ENCODE peak calls at places on chromosome 10, in six cellular contexts. One of them, this sample, is unnamed.

GRCh38 chr10:125035136-125035535 is 93.2 kb downstream of the ZRANB1 start:
- DNase-seq in IMR-90: peak
- DNase-seq in heart right ventricle: no peak
- DNase-seq in NB4: no peak
- DNase-seq in foreskin fibroblast: peak
- DNase-seq in A549: peak
- DNase-seq in this sample: no peak

GRCh38 chr10:114239117-114239993 is at the start of gene VWA2:
- DNase-seq in A549: peak
- DNase-seq in IMR-90: no peak
- DNase-seq in NB4: no peak
- DNase-seq in heart right ventricle: peak
- DNase-seq in foreskin fibroblast: no peak
- DNase-seq in this sample: peak

GRCh38 chr10:86368046-86368445 is 1.5 kb upstream of the GRID1 start:
- DNase-seq in IMR-90: no peak
- DNase-seq in foreskin fibroblast: no peak
- DNase-seq in heart right ventricle: no peak
- DNase-seq in A549: no peak
- DNase-seq in NB4: no peak
- DNase-seq in this sample: no peak

GRCh38 chr10:117135026-117135372 is 3.1 kb downstream of the VAX1 start:
- DNase-seq in heart right ventricle: no peak
- DNase-seq in A549: no peak
- DNase-seq in IMR-90: no peak
- DNase-seq in foreskin fibroblast: no peak
- DNase-seq in NB4: no peak
- DNase-seq in this sample: no peak

GRCh38 chr10:24965051-24965450 is 12.6 kb upstream of the PRTFDC1 start:
- DNase-seq in A549: no peak
- DNase-seq in NB4: no peak
- DNase-seq in foreskin fibroblast: no peak
- DNase-seq in IMR-90: no peak
- DNase-seq in heart right ventricle: no peak
- DNase-seq in this sample: peak

GRCh38 chr10:91198781-91199180 is 21.7 kb upstream of the PCGF5 start:
- DNase-seq in A549: no peak
- DNase-seq in heart right ventricle: no peak
- DNase-seq in IMR-90: peak
- DNase-seq in foreskin fibroblast: peak
- DNase-seq in NB4: peak
- DNase-seq in this sample: no peak

GRCh38 chr10:68559872-68560200 is 301 bp upstream of the TET1 start:
- DNase-seq in foreskin fibroblast: no peak
- DNase-seq in NB4: peak
- DNase-seq in IMR-90: no peak
- DNase-seq in A549: no peak
- DNase-seq in heart right ventricle: no peak
- DNase-seq in this sample: no peak

GRCh38 chr10:47045331-47045861 is 134.2 kb downstream of the PTPN20 start:
- DNase-seq in heart right ventricle: no peak
- DNase-seq in NB4: no peak
- DNase-seq in foreskin fibroblast: no peak
- DNase-seq in A549: no peak
- DNase-seq in IMR-90: no peak
- DNase-seq in this sample: no peak

GRCh38 chr10:77702166-77702565 is 64.6 kb upstream of the KCNMA1 start:
- DNase-seq in foreskin fibroblast: peak
- DNase-seq in heart right ventricle: no peak
- DNase-seq in A549: no peak
- DNase-seq in NB4: no peak
- DNase-seq in IMR-90: peak
- DNase-seq in this sample: peak

GRCh38 chr10:12350925-12351324 is 1.6 kb downstream of the CAMK1D start:
- DNase-seq in NB4: no peak
- DNase-seq in A549: no peak
- DNase-seq in IMR-90: no peak
- DNase-seq in heart right ventricle: no peak
- DNase-seq in foreskin fibroblast: no peak
- DNase-seq in this sample: no peak

GRCh38 chr10:77746313-77746712 is 108.7 kb upstream of the KCNMA1 start:
- DNase-seq in NB4: no peak
- DNase-seq in foreskin fibroblast: peak
- DNase-seq in A549: no peak
- DNase-seq in heart right ventricle: no peak
- DNase-seq in IMR-90: peak
- DNase-seq in this sample: no peak

GRCh38 chr10:58943234-58943633 is 233.2 kb upstream of the PHYHIPL start:
- DNase-seq in foreskin fibroblast: no peak
- DNase-seq in IMR-90: no peak
- DNase-seq in heart right ventricle: no peak
- DNase-seq in NB4: no peak
- DNase-seq in A549: no peak
- DNase-seq in this sample: no peak

GRCh38 chr10:56258991-56259390 is 102.1 kb downstream of the ZWINT start:
- DNase-seq in foreskin fibroblast: no peak
- DNase-seq in A549: no peak
- DNase-seq in NB4: no peak
- DNase-seq in IMR-90: no peak
- DNase-seq in heart right ventricle: no peak
- DNase-seq in this sample: no peak

GRCh38 chr10:32315426-32315825 is 31.5 kb downstream of the EPC1 start:
- DNase-seq in NB4: no peak
- DNase-seq in IMR-90: no peak
- DNase-seq in heart right ventricle: no peak
- DNase-seq in foreskin fibroblast: no peak
- DNase-seq in A549: no peak
- DNase-seq in this sample: no peak

GRCh38 chr10:28120043-28120749 is 121.3 kb upstream of the ODAD2 start:
- DNase-seq in foreskin fibroblast: no peak
- DNase-seq in A549: no peak
- DNase-seq in heart right ventricle: no peak
- DNase-seq in NB4: no peak
- DNase-seq in IMR-90: no peak
- DNase-seq in this sample: no peak

GRCh38 chr10:101779544-101780186 is 3.6 kb downstream of the NPM3 start:
- DNase-seq in A549: peak
- DNase-seq in NB4: peak
- DNase-seq in heart right ventricle: peak
- DNase-seq in foreskin fibroblast: peak
- DNase-seq in IMR-90: peak
- DNase-seq in this sample: no peak

GRCh38 chr10:84352251-84352842 is 24.0 kb downstream of the CCSER2 start:
- DNase-seq in heart right ventricle: peak
- DNase-seq in foreskin fibroblast: no peak
- DNase-seq in NB4: peak
- DNase-seq in IMR-90: peak
- DNase-seq in A549: peak
- DNase-seq in this sample: no peak

GRCh38 chr10:103472005-103472404 is 7.0 kb downstream of the CALHM3 start:
- DNase-seq in heart right ventricle: no peak
- DNase-seq in foreskin fibroblast: no peak
- DNase-seq in A549: no peak
- DNase-seq in NB4: peak
- DNase-seq in IMR-90: no peak
- DNase-seq in this sample: no peak

GRCh38 chr10:78149193-78149592 is 115.5 kb downstream of the RPS24 start:
- DNase-seq in foreskin fibroblast: peak
- DNase-seq in NB4: no peak
- DNase-seq in A549: peak
- DNase-seq in heart right ventricle: no peak
- DNase-seq in IMR-90: peak
- DNase-seq in this sample: no peak

GRCh38 chr10:43376046-43376635 is 4.7 kb downstream of the FXYD4 start:
- DNase-seq in A549: no peak
- DNase-seq in IMR-90: no peak
- DNase-seq in heart right ventricle: no peak
- DNase-seq in NB4: no peak
- DNase-seq in foreskin fibroblast: no peak
- DNase-seq in this sample: no peak

DNA sequence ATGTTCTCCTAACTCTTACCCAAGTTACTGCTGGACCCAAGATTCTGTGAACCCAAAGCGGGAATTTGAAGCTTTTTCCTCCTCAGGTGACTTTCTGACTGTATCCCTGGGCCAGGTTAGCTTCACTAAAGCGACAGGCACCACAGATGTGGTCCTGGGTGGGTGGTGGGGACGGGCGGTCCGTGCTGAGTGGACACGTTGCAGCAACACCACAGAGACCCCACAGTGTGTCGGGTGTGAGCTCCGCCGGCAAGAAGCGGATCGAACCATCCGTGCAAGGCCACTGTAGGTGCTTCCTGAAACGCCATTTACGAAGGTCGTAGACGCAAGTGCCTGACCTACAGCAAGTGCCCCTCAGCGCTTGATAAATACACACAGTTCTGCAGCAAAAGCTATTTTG is 325.9 kb downstream of the ADARB2 start:
- DNase-seq in A549: no peak
- DNase-seq in foreskin fibroblast: no peak
- DNase-seq in heart right ventricle: no peak
- DNase-seq in IMR-90: no peak
- DNase-seq in NB4: no peak
- DNase-seq in this sample: peak
- H3K4me3 ChIP-seq in A549: no peak
- H3K4me3 ChIP-seq in foreskin fibroblast: no peak
- H3K4me3 ChIP-seq in heart right ventricle: no peak
- H3K4me3 ChIP-seq in IMR-90: no peak
- H3K4me3 ChIP-seq in NB4: no peak
- H3K4me3 ChIP-seq in this sample: no peak

GRCh38 chr10:44995581-44995913 is 5.2 kb upstream of the ZNF22 start:
- DNase-seq in foreskin fibroblast: no peak
- DNase-seq in heart right ventricle: no peak
- DNase-seq in A549: no peak
- DNase-seq in IMR-90: no peak
- DNase-seq in NB4: peak
- DNase-seq in this sample: peak

GRCh38 chr10:45000138-45000763 is 472 bp upstream of the ZNF22 start:
- DNase-seq in IMR-90: peak
- DNase-seq in NB4: peak
- DNase-seq in A549: no peak
- DNase-seq in foreskin fibroblast: peak
- DNase-seq in heart right ventricle: peak
- DNase-seq in this sample: peak

GRCh38 chr10:44995914-44996633 is 4.6 kb upstream of the ZNF22 start:
- DNase-seq in foreskin fibroblast: no peak
- DNase-seq in A549: no peak
- DNase-seq in IMR-90: peak
- DNase-seq in heart right ventricle: peak
- DNase-seq in NB4: peak
- DNase-seq in this sample: peak

GRCh38 chr10:44997105-44997748 is 3.5 kb upstream of the ZNF22 start:
- DNase-seq in NB4: no peak
- DNase-seq in A549: no peak
- DNase-seq in heart right ventricle: no peak
- DNase-seq in IMR-90: no peak
- DNase-seq in foreskin fibroblast: no peak
- DNase-seq in this sample: peak

DNA sequence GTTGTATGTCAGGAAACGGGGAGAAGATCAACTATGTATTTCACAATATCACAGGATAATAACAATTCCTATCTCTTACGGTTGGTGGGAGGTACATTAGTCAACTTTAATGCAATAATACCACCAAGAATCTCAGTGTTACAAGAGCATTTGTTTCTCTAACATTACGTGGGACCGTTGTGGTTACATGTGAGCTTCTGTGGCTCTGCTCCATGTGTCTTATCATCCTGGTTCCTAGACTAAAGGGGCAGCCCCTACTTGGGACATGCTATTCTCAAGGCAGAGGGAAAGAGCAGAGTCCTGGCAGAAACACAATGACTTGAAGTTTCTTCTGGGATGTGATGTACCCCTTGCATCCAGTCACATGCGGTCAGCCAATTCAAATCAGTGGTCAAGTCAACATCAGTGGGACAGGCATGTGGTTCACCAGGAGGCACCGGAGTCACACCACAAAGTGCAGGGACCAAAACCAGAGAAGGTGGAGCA is 2.5 kb upstream of the ZNF22 start:
- DNase-seq in IMR-90: peak
- DNase-seq in NB4: peak
- DNase-seq in foreskin fibroblast: no peak
- DNase-seq in heart right ventricle: no peak
- DNase-seq in A549: no peak
- DNase-seq in this sample: peak
- H3K4me3 ChIP-seq in IMR-90: no peak
- H3K4me3 ChIP-seq in NB4: no peak
- H3K4me3 ChIP-seq in foreskin fibroblast: no peak
- H3K4me3 ChIP-seq in heart right ventricle: no peak
- H3K4me3 ChIP-seq in A549: no peak
- H3K4me3 ChIP-seq in this sample: no peak

GRCh38 chr10:131874991-131875451 is 25.8 kb upstream of the PPP2R2D start:
- DNase-seq in IMR-90: peak
- DNase-seq in heart right ventricle: peak
- DNase-seq in foreskin fibroblast: peak
- DNase-seq in NB4: peak
- DNase-seq in A549: peak
- DNase-seq in this sample: no peak
- H3K4me3 ChIP-seq in IMR-90: no peak
- H3K4me3 ChIP-seq in heart right ventricle: no peak
- H3K4me3 ChIP-seq in foreskin fibroblast: no peak
- H3K4me3 ChIP-seq in NB4: no peak
- H3K4me3 ChIP-seq in A549: no peak
- H3K4me3 ChIP-seq in this sample: no peak

GRCh38 chr10:93503075-93503474 is 6.7 kb downstream of the CEP55 start:
- DNase-seq in foreskin fibroblast: no peak
- DNase-seq in A549: no peak
- DNase-seq in IMR-90: no peak
- DNase-seq in NB4: no peak
- DNase-seq in heart right ventricle: no peak
- DNase-seq in this sample: no peak
- H3K4me3 ChIP-seq in foreskin fibroblast: no peak
- H3K4me3 ChIP-seq in A549: no peak
- H3K4me3 ChIP-seq in IMR-90: no peak
- H3K4me3 ChIP-seq in NB4: no peak
- H3K4me3 ChIP-seq in heart right ventricle: no peak
- H3K4me3 ChIP-seq in this sample: no peak

DNA sequence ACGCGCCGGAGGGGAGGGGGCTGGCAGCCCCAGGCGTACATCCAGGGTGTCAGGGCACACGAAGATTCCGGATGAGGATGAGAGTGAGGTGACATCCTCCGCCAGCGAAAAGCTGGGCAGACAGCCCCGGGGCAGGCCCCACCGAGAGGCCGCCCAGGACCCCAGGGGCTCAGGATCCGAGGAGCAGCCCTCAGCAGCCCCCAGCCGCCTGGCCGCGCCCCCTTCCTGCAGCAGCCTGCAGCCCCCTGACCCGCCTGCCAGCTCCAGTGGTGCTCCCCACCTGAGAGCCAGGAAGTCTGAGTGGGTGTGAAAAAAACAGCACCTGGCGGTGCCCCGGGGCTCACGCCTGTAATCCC is 3.2 kb downstream of the GJD4 start:
- DNase-seq in NB4: no peak
- DNase-seq in IMR-90: no peak
- DNase-seq in A549: no peak
- DNase-seq in heart right ventricle: no peak
- DNase-seq in foreskin fibroblast: no peak
- DNase-seq in this sample: no peak
- H3K4me3 ChIP-seq in NB4: no peak
- H3K4me3 ChIP-seq in IMR-90: no peak
- H3K4me3 ChIP-seq in A549: no peak
- H3K4me3 ChIP-seq in heart right ventricle: peak
- H3K4me3 ChIP-seq in foreskin fibroblast: peak
- H3K4me3 ChIP-seq in this sample: peak

GRCh38 chr10:8050561-8051108 is 3.9 kb upstream of the GATA3 start:
- DNase-seq in A549: peak
- DNase-seq in IMR-90: peak
- DNase-seq in NB4: no peak
- DNase-seq in heart right ventricle: no peak
- DNase-seq in foreskin fibroblast: no peak
- DNase-seq in this sample: no peak
- H3K4me3 ChIP-seq in A549: peak
- H3K4me3 ChIP-seq in IMR-90: no peak
- H3K4me3 ChIP-seq in NB4: no peak
- H3K4me3 ChIP-seq in heart right ventricle: peak
- H3K4me3 ChIP-seq in foreskin fibroblast: peak
- H3K4me3 ChIP-seq in this sample: peak

This sample was measured in esophagus muscularis mucosa.